ENCODE peak calls at places on chromosomes 16 and 17, in five cellular contexts. H is IMR-90, S is esophagus squamous epithelium, U is OCI-LY7, F is neuronal stem cell. T is an unnamed sample.

GRCh38 chr17:77106874-77107358 is 33.9 kb upstream of the SEC14L1 start:
- DNase-seq in H (no peak), S (no peak), U (peak), F (no peak), T (no peak)

GRCh38 chr16:2333772-2334379 is 6.7 kb downstream of the ABCA3 start:
- DNase-seq in H (no peak), S (no peak), U (no peak), F (no peak), T (peak)

GRCh38 chr16:80962879-80963278 is 43.8 kb downstream of the CMC2 start:
- DNase-seq in H (no peak), S (no peak), U (no peak), F (no peak), T (no peak)

GRCh38 chr17:36525113-36525512 is 9.6 kb downstream of the MYO19 start:
- DNase-seq in H (peak), S (no peak), U (no peak), F (no peak), T (no peak)

GRCh38 chr17:48679385-48680096 is 42.8 kb downstream of the PRAC1 start:
- DNase-seq in H (no peak), S (no peak), U (no peak), F (no peak), T (no peak)

GRCh38 chr17:19237389-19238166 is 412 bp downstream of the EPN2 start:
- DNase-seq in H (no peak), S (no peak), U (no peak), F (peak), T (no peak)

GRCh38 chr17:16418684-16419066 is 3.3 kb downstream of the TRPV2 start:
- DNase-seq in H (no peak), S (no peak), U (no peak), F (no peak), T (no peak)

GRCh38 chr17:64938925-64939474 is 19.7 kb upstream of the LRRC37A3 start:
- DNase-seq in H (peak), S (no peak), U (peak), F (no peak), T (peak)

GRCh38 chr17:61097786-61098185 is 301.9 kb upstream of the TBX2 start:
- DNase-seq in H (no peak), S (no peak), U (no peak), F (no peak), T (no peak)

GRCh38 chr16:14024300-14024699 is 46.8 kb upstream of the MRTFB start:
- DNase-seq in H (no peak), S (no peak), U (peak), F (no peak), T (peak)

GRCh38 chr17:11178576-11178975 is 62.4 kb upstream of the SHISA6 start:
- DNase-seq in H (no peak), S (no peak), U (no peak), F (no peak), T (no peak)

GRCh38 chr16:84827131-84827574 is 7.4 kb downstream of the CRISPLD2 start:
- DNase-seq in H (peak), S (no peak), U (no peak), F (no peak), T (peak)

GRCh38 chr17:41793749-41794602 is 7.5 kb upstream of the JUP start:
- DNase-seq in H (peak), S (no peak), U (no peak), F (no peak), T (no peak)

GRCh38 chr17:79064026-79064425 is 10.6 kb upstream of the ENGASE start:
- DNase-seq in H (no peak), S (no peak), U (no peak), F (no peak), T (no peak)

GRCh38 chr17:71780596-71780995 is 340.2 kb upstream of the SOX9 start:
- DNase-seq in H (no peak), S (no peak), U (no peak), F (no peak), T (no peak)

GRCh38 chr16:3902731-3903130 is 22.2 kb upstream of the CREBBP start:
- DNase-seq in H (no peak), S (no peak), U (no peak), F (no peak), T (no peak)

GRCh38 chr16:53433930-53434435 is 288 bp upstream of the RBL2 start:
- DNase-seq in H (peak), S (no peak), U (peak), F (no peak), T (no peak)

GRCh38 chr16:49866533-49867155 is 10.7 kb upstream of the ZNF423 start:
- DNase-seq in H (no peak), S (no peak), U (no peak), F (peak), T (no peak)

GRCh38 chr17:81961087-81961514 is at the start of gene NOTUM:
- DNase-seq in H (peak), S (no peak), U (peak), F (no peak), T (peak)

GRCh38 chr17:64622931-64623654 is 39.0 kb downstream of the SMURF2 start:
- DNase-seq in H (peak), S (no peak), U (no peak), F (no peak), T (peak)

GRCh38 chr17:546456-546855 is 168.2 kb downstream of the VPS53 start:
- DNase-seq in H (no peak), S (no peak), U (no peak), F (no peak), T (no peak)

GRCh38 chr16:88790312-88791150 is 5.5 kb upstream of the PIEZO1 start:
- DNase-seq in H (peak), S (no peak), U (peak), F (no peak), T (peak)

GRCh38 chr16:11297492-11298142 is 16.5 kb upstream of the PRM1 start:
- DNase-seq in H (peak), S (peak), U (peak), F (no peak), T (peak)

GRCh38 chr17:7025240-7025639 is 2.4 kb downstream of the BCL6B start:
- DNase-seq in H (no peak), S (no peak), U (no peak), F (no peak), T (no peak)

GRCh38 chr17:7021993-7022778 is 664 bp upstream of the BCL6B start:
- DNase-seq in H (peak), S (no peak), U (peak), F (no peak), T (peak)

GRCh38 chr17:7022791-7023571 is at the start of gene BCL6B:
- DNase-seq in H (no peak), S (no peak), U (no peak), F (no peak), T (no peak)

GRCh38 chr17:7024402-7024785 is 1.5 kb downstream of the BCL6B start:
- DNase-seq in H (no peak), S (no peak), U (no peak), F (no peak), T (no peak)

GRCh38 chr17:7023576-7024401 is 939 bp downstream of the BCL6B start:
- DNase-seq in H (peak), S (no peak), U (peak), F (peak), T (peak)
- H3K4me3 ChIP-seq in H (peak), S (peak), U (no peak), F (no peak), T (peak)

GRCh38 chr17:69908599-69909368 is 166.2 kb upstream of the KCNJ16 start:
- DNase-seq in H (no peak), S (no peak), U (no peak), F (no peak), T (peak)

GRCh38 chr17:69913241-69914015 is 161.6 kb upstream of the KCNJ16 start:
- DNase-seq in H (peak), S (no peak), U (no peak), F (no peak), T (peak)

GRCh38 chr17:69916761-69917160 is 158.3 kb upstream of the KCNJ16 start:
- DNase-seq in H (no peak), S (no peak), U (no peak), F (no peak), T (peak)

GRCh38 chr17:69909389-69909788 is 165.6 kb upstream of the KCNJ16 start:
- DNase-seq in H (no peak), S (no peak), U (no peak), F (no peak), T (peak)

GRCh38 chr17:69912819-69913218 is 162.2 kb upstream of the KCNJ16 start:
- DNase-seq in H (no peak), S (no peak), U (no peak), F (no peak), T (no peak)
- H3K4me3 ChIP-seq in H (peak), S (no peak), U (no peak), F (no peak), T (no peak)

DNA sequence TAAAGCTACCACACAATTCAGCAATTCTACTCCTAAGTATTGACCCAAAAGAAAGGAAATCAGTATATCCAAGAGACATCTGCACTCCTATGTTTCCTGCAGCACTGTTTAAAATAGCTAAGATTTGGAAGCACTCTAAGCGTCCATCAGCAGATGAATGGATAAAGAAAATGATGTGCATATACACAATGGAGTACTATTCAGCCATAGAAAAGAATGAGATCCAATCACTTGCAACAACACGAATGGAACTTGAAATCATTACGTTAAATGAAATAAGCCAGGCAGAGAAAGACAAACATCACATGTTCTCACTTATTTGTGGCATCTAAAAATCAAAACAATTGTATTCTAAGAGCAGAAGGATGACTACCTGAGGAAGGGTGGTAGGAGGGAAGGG is 1.5 kb downstream of the SLFN11 start:
- DNase-seq in H (no peak), S (no peak), U (no peak), F (no peak), T (no peak)
- H3K4me3 ChIP-seq in H (no peak), S (no peak), U (no peak), F (no peak), T (no peak)

GRCh38 chr17:50207318-50207717 is 5.9 kb upstream of the COL1A1 start:
- DNase-seq in H (no peak), S (no peak), U (no peak), F (no peak), T (no peak)

GRCh38 chr17:50205111-50205821 is 3.8 kb upstream of the COL1A1 start:
- DNase-seq in H (peak), S (no peak), U (no peak), F (no peak), T (peak)

GRCh38 chr17:50205931-50206505 is 4.6 kb upstream of the COL1A1 start:
- DNase-seq in H (no peak), S (no peak), U (no peak), F (no peak), T (no peak)

GRCh38 chr17:50207792-50208567 is 6.5 kb upstream of the COL1A1 start:
- DNase-seq in H (no peak), S (no peak), U (no peak), F (no peak), T (no peak)

DNA sequence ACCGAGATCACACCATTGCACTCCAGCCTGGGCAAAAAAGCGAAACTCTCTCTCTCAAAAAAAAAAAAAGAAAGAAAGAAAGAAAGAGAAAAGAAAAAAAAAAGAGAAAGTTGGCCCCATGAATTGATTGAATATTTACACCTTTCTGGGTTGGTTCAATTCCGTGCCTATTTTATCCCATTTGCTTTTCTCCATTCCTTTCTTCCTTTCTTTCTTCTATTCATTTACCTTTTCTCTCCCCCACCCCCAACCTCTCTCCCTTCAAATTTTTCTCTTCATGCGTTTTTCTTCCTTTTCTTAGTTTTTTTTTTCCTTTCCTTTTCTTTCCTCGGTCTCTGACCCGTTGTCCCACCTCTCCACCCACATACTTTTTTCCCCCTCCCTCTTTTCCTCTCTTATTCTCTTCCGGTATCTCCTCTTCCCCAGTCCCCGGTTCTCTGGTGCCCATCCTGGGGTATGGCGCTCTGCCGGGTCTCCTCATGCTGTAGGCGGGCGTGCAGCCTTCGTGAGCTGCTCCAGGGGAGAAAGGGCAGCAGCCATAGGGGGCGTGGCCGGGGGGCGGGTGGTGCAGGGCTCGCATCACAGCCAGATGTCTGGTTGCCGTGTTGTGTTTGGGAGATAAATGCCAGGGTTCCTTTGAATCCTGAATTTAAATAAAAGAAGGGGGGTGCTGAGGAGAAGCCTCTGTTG is 5.3 kb upstream of the COL1A1 start:
- DNase-seq in H (peak), S (no peak), U (no peak), F (no peak), T (peak)
- H3K4me3 ChIP-seq in H (peak), S (no peak), U (no peak), F (no peak), T (peak)

T was measured in AG10803.